ENCODE peak calls at places on chromosome 21, in five cellular contexts. One of them, this sample, is unnamed. For H3K36me3, the result is how much of the 10 kb centered on the place peaks cover.

GRCh38 chr21:31326478-31327247 is 17.4 kb downstream of the TIAM1 start:
- DNase-seq in mesendoderm: no peak
- DNase-seq in mesenchymal stem cell: no peak
- DNase-seq in trophoblast cell: no peak
- DNase-seq in IMR-90: no peak
- DNase-seq in this sample: no peak

GRCh38 chr21:21232320-21232719 is 234.1 kb downstream of the NCAM2 start:
- DNase-seq in mesendoderm: peak
- DNase-seq in trophoblast cell: peak
- DNase-seq in mesenchymal stem cell: peak
- DNase-seq in IMR-90: peak
- DNase-seq in this sample: peak

GRCh38 chr21:32386195-32386870 is 6.5 kb downstream of the URB1 start:
- DNase-seq in mesenchymal stem cell: no peak
- DNase-seq in trophoblast cell: no peak
- DNase-seq in IMR-90: no peak
- DNase-seq in mesendoderm: no peak
- DNase-seq in this sample: no peak

GRCh38 chr21:44366586-44367211 is 13.3 kb downstream of the TRPM2 start:
- DNase-seq in trophoblast cell: no peak
- DNase-seq in mesenchymal stem cell: no peak
- DNase-seq in mesendoderm: no peak
- DNase-seq in IMR-90: no peak
- DNase-seq in this sample: no peak

GRCh38 chr21:14616303-14617039 is 70.4 kb upstream of the SAMSN1 start:
- DNase-seq in mesendoderm: peak
- DNase-seq in mesenchymal stem cell: no peak
- DNase-seq in trophoblast cell: peak
- DNase-seq in IMR-90: no peak
- DNase-seq in this sample: no peak

GRCh38 chr21:35475006-35475405 is 425.9 kb upstream of the RUNX1 start:
- DNase-seq in mesenchymal stem cell: peak
- DNase-seq in trophoblast cell: peak
- DNase-seq in mesendoderm: no peak
- DNase-seq in IMR-90: peak
- DNase-seq in this sample: no peak

GRCh38 chr21:15731243-15731613 is 1.4 kb downstream of the USP25 start:
- DNase-seq in mesendoderm: no peak
- DNase-seq in mesenchymal stem cell: peak
- DNase-seq in trophoblast cell: peak
- DNase-seq in IMR-90: no peak
- DNase-seq in this sample: no peak

GRCh38 chr21:35150562-35151226 is 101.6 kb upstream of the RUNX1 start:
- DNase-seq in trophoblast cell: no peak
- DNase-seq in mesendoderm: peak
- DNase-seq in mesenchymal stem cell: peak
- DNase-seq in IMR-90: peak
- DNase-seq in this sample: no peak

GRCh38 chr21:35190201-35190701 is 141.1 kb upstream of the RUNX1 start:
- DNase-seq in mesendoderm: peak
- DNase-seq in IMR-90: peak
- DNase-seq in trophoblast cell: peak
- DNase-seq in mesenchymal stem cell: peak
- DNase-seq in this sample: no peak

GRCh38 chr21:28943631-28944030 is 49.0 kb downstream of the LTN1 start:
- DNase-seq in IMR-90: peak
- DNase-seq in mesenchymal stem cell: peak
- DNase-seq in mesendoderm: no peak
- DNase-seq in trophoblast cell: no peak
- DNase-seq in this sample: no peak

GRCh38 chr21:17051054-17051453 is 461.8 kb upstream of the CXADR start:
- DNase-seq in IMR-90: no peak
- DNase-seq in mesenchymal stem cell: no peak
- DNase-seq in trophoblast cell: peak
- DNase-seq in mesendoderm: peak
- DNase-seq in this sample: no peak

GRCh38 chr21:15667010-15667409 is 62.8 kb upstream of the USP25 start:
- DNase-seq in mesenchymal stem cell: peak
- DNase-seq in IMR-90: peak
- DNase-seq in trophoblast cell: peak
- DNase-seq in mesendoderm: no peak
- DNase-seq in this sample: no peak

GRCh38 chr21:42567861-42568260 is 54.2 kb downstream of the SLC37A1 start:
- DNase-seq in mesenchymal stem cell: no peak
- DNase-seq in IMR-90: no peak
- DNase-seq in mesendoderm: no peak
- DNase-seq in trophoblast cell: no peak
- DNase-seq in this sample: no peak

GRCh38 chr21:42156690-42157605 is 62.0 kb upstream of the ABCG1 start:
- DNase-seq in IMR-90: no peak
- DNase-seq in trophoblast cell: peak
- DNase-seq in mesenchymal stem cell: no peak
- DNase-seq in mesendoderm: no peak
- DNase-seq in this sample: no peak

GRCh38 chr21:27582946-27583270 is 616.0 kb upstream of the ADAMTS5 start:
- DNase-seq in mesendoderm: no peak
- DNase-seq in mesenchymal stem cell: no peak
- DNase-seq in trophoblast cell: no peak
- DNase-seq in IMR-90: no peak
- DNase-seq in this sample: no peak

GRCh38 chr21:35508389-35508888 is 459.3 kb upstream of the RUNX1 start:
- DNase-seq in IMR-90: peak
- DNase-seq in mesendoderm: peak
- DNase-seq in trophoblast cell: peak
- DNase-seq in mesenchymal stem cell: peak
- DNase-seq in this sample: peak

GRCh38 chr21:16291296-16291695 is 561.5 kb downstream of the USP25 start:
- DNase-seq in IMR-90: no peak
- DNase-seq in mesendoderm: no peak
- DNase-seq in mesenchymal stem cell: no peak
- DNase-seq in trophoblast cell: no peak
- DNase-seq in this sample: no peak

GRCh38 chr21:34187935-34188334 is 114.6 kb downstream of the MRPS6 start:
- DNase-seq in IMR-90: no peak
- DNase-seq in mesenchymal stem cell: no peak
- DNase-seq in trophoblast cell: no peak
- DNase-seq in mesendoderm: no peak
- DNase-seq in this sample: no peak

GRCh38 chr21:44911384-44912157 is 9.1 kb downstream of the ITGB2 start:
- DNase-seq in mesendoderm: no peak
- DNase-seq in mesenchymal stem cell: no peak
- DNase-seq in trophoblast cell: peak
- DNase-seq in IMR-90: no peak
- DNase-seq in this sample: no peak

GRCh38 chr21:29513535-29513934 is 214.8 kb downstream of the BACH1 start:
- DNase-seq in IMR-90: no peak
- DNase-seq in mesenchymal stem cell: no peak
- DNase-seq in mesendoderm: no peak
- DNase-seq in trophoblast cell: no peak
- DNase-seq in this sample: no peak

GRCh38 chr21:32732544-32732943 is 4.7 kb upstream of the SYNJ1 start:
- DNase-seq in trophoblast cell: peak
- DNase-seq in IMR-90: no peak
- DNase-seq in mesendoderm: peak
- DNase-seq in mesenchymal stem cell: no peak
- DNase-seq in this sample: no peak

GRCh38 chr21:36178349-36178748 is 21.7 kb downstream of the DOP1B start:
- DNase-seq in trophoblast cell: peak
- DNase-seq in IMR-90: no peak
- DNase-seq in mesenchymal stem cell: no peak
- DNase-seq in mesendoderm: no peak
- DNase-seq in this sample: no peak

GRCh38 chr21:42108941-42109340 is 37.8 kb downstream of the UMODL1 start:
- DNase-seq in IMR-90: no peak
- DNase-seq in trophoblast cell: no peak
- DNase-seq in mesendoderm: no peak
- DNase-seq in mesenchymal stem cell: no peak
- DNase-seq in this sample: no peak

GRCh38 chr21:21230672-21231071 is 232.5 kb downstream of the NCAM2 start:
- DNase-seq in mesenchymal stem cell: no peak
- DNase-seq in mesendoderm: peak
- DNase-seq in IMR-90: peak
- DNase-seq in trophoblast cell: no peak
- DNase-seq in this sample: no peak

DNA sequence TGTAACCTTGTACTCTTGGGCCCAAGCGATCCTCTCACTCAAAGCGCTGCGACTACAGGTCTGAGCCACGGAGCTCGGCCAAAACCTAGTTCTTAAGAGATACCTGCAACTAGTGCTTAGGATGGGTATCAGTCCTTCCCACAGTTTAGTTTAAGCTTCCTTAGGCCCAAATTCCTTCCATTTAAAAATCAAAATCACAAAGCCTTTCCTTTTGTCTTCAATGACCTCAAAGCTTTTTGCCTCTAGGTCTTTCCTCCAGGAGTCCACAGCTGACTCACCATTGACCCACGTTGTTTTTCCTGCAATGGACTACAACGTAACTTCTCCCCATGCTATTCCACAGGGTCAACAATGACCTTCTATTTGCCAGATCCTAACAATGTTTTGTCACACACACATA is 64.0 kb downstream of the APP start:
- DNase-seq in trophoblast cell: peak
- DNase-seq in mesendoderm: peak
- DNase-seq in IMR-90: no peak
- DNase-seq in mesenchymal stem cell: no peak
- DNase-seq in this sample: no peak
- H3K36me3 ChIP-seq in trophoblast cell: under half
- H3K36me3 ChIP-seq in mesendoderm: under half
- H3K36me3 ChIP-seq in IMR-90: under half
- H3K36me3 ChIP-seq in mesenchymal stem cell: under half
- H3K36me3 ChIP-seq in this sample: under half

GRCh38 chr21:19458295-19458694 is 1054.7 kb upstream of the TMPRSS15 start:
- DNase-seq in IMR-90: no peak
- DNase-seq in mesenchymal stem cell: no peak
- DNase-seq in mesendoderm: no peak
- DNase-seq in trophoblast cell: no peak
- DNase-seq in this sample: no peak
- H2BK5ac ChIP-seq in IMR-90: no peak
- H2BK5ac ChIP-seq in mesenchymal stem cell: no peak
- H2BK5ac ChIP-seq in mesendoderm: no peak
- H2BK5ac ChIP-seq in trophoblast cell: no peak
- H2BK5ac ChIP-seq in this sample: no peak

DNA sequence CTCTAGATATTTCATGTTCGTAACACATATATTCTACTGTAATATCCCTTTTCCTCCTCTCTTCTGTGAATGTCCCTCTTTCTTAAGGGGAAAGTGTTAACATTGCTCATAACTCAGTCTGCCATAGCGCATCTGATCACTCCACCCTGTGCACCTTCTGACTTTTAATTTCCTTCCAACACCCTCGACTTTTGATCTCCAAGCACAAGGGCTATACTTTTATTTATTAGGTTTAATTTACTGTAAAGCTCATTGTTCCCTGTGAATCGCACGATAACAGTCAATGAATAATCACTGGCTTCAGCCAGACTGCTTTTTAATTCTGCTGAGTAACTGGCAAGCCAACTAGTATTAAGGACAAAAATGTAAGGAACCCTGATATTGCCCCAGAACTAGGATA is 2.7 kb upstream of the ETS2 start:
- DNase-seq in trophoblast cell: peak
- DNase-seq in IMR-90: no peak
- DNase-seq in mesendoderm: no peak
- DNase-seq in mesenchymal stem cell: no peak
- DNase-seq in this sample: no peak
- H3K9ac ChIP-seq in trophoblast cell: no peak
- H3K9ac ChIP-seq in IMR-90: no peak
- H3K9ac ChIP-seq in mesendoderm: no peak
- H3K9ac ChIP-seq in mesenchymal stem cell: no peak
- H3K9ac ChIP-seq in this sample: no peak

DNA sequence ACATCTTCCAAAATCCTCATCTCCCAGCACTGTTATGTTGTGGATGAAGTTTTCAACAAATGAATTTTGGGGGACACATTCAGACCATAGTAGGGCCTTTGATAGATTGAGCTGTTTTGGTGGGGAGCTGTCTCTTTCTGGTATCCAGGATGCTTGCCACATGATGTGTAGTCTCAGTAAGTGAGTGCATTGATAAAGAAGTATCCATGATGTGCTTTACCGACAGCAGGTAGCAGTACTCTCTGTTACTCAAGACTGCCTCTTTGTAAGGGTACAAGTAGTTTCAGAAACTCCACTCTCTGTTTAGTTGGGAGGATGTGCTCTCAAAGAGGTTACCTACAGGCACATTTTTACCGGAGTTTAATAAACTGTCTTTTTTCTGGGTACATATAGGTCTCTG is 26.5 kb downstream of the DYRK1A start:
- DNase-seq in mesenchymal stem cell: no peak
- DNase-seq in IMR-90: no peak
- DNase-seq in trophoblast cell: no peak
- DNase-seq in mesendoderm: no peak
- DNase-seq in this sample: no peak
- H3K36me3 ChIP-seq in mesenchymal stem cell: under half
- H3K36me3 ChIP-seq in IMR-90: under half
- H3K36me3 ChIP-seq in trophoblast cell: under half
- H3K36me3 ChIP-seq in mesendoderm: under half
- H3K36me3 ChIP-seq in this sample: under half

GRCh38 chr21:46425061-46425460 is 33.6 kb upstream of the DIP2A start:
- DNase-seq in trophoblast cell: no peak
- DNase-seq in mesendoderm: no peak
- DNase-seq in mesenchymal stem cell: no peak
- DNase-seq in IMR-90: no peak
- DNase-seq in this sample: no peak
- H2BK5ac ChIP-seq in trophoblast cell: no peak
- H2BK5ac ChIP-seq in mesendoderm: no peak
- H2BK5ac ChIP-seq in mesenchymal stem cell: no peak
- H2BK5ac ChIP-seq in IMR-90: no peak
- H2BK5ac ChIP-seq in this sample: peak

DNA sequence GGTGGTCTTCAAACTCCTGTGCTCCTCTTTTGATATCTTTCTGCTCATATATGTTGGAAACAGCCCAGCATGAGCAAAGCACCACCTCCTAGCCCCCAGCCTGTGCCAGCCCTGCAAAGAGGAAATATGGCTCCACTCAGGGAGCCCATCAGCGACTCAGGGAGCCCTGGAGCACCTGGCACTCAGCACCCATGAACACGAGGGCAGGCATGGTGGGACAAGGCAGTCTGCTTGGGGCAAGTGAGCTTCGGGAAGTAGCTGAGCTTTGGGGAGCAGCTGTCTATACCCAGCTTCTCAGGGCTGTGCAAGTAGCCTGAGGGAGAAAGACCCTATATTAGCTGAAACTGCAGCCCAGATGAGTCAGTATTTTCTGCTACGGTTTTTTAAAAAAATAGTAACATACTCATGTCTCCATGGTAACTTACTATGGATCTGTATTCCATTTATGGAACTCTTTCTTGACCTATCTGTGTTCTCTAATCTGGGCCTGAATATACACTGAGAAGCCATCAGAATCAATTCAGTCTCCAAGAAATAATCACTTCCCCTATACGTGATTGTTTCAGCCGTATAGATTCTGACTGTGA is 1.6 kb upstream of the ETS2 start:
- DNase-seq in trophoblast cell: no peak
- DNase-seq in mesenchymal stem cell: peak
- DNase-seq in mesendoderm: no peak
- DNase-seq in IMR-90: peak
- DNase-seq in this sample: no peak
- H3K9ac ChIP-seq in trophoblast cell: no peak
- H3K9ac ChIP-seq in mesenchymal stem cell: peak
- H3K9ac ChIP-seq in mesendoderm: no peak
- H3K9ac ChIP-seq in IMR-90: no peak
- H3K9ac ChIP-seq in this sample: no peak

GRCh38 chr21:38250991-38251418 is 5.8 kb upstream of the KCNJ15 start:
- DNase-seq in trophoblast cell: no peak
- DNase-seq in IMR-90: no peak
- DNase-seq in mesendoderm: no peak
- DNase-seq in mesenchymal stem cell: no peak
- DNase-seq in this sample: no peak
- H3K36me3 ChIP-seq in trophoblast cell: under half
- H3K36me3 ChIP-seq in IMR-90: under half
- H3K36me3 ChIP-seq in mesendoderm: under half
- H3K36me3 ChIP-seq in mesenchymal stem cell: under half
- H3K36me3 ChIP-seq in this sample: under half